ENCODE peak calls at places on chromosome X, in five cellular contexts. One of them, this sample, is unnamed.

GRCh38 chrX:17805120-17805519 is 56.0 kb downstream of the RAI2 start:
- DNase-seq in transverse colon: no peak
- DNase-seq in GM12892: no peak
- DNase-seq in spleen: no peak
- DNase-seq in breast epithelium: no peak
- DNase-seq in this sample: no peak

GRCh38 chrX:23118163-23118562 is 118.4 kb downstream of the DDX53 start:
- DNase-seq in transverse colon: no peak
- DNase-seq in GM12892: no peak
- DNase-seq in spleen: no peak
- DNase-seq in breast epithelium: no peak
- DNase-seq in this sample: no peak

GRCh38 chrX:105969487-105969886 is 69.0 kb downstream of the SERPINA7 start:
- DNase-seq in transverse colon: no peak
- DNase-seq in GM12892: no peak
- DNase-seq in spleen: no peak
- DNase-seq in breast epithelium: no peak
- DNase-seq in this sample: no peak

GRCh38 chrX:39453847-39454645 is 643.7 kb downstream of the BCOR start:
- DNase-seq in transverse colon: no peak
- DNase-seq in GM12892: no peak
- DNase-seq in spleen: no peak
- DNase-seq in breast epithelium: no peak
- DNase-seq in this sample: no peak

GRCh38 chrX:24424948-24425347 is 40.1 kb upstream of the PDK3 start:
- DNase-seq in transverse colon: peak
- DNase-seq in GM12892: no peak
- DNase-seq in spleen: no peak
- DNase-seq in breast epithelium: peak
- DNase-seq in this sample: no peak

GRCh38 chrX:136619889-136620505 is 28.0 kb upstream of the CD40LG start:
- DNase-seq in transverse colon: no peak
- DNase-seq in GM12892: no peak
- DNase-seq in spleen: no peak
- DNase-seq in breast epithelium: no peak
- DNase-seq in this sample: no peak

GRCh38 chrX:103157511-103158316 is 57.2 kb upstream of the BEX4 start:
- DNase-seq in transverse colon: no peak
- DNase-seq in GM12892: no peak
- DNase-seq in spleen: no peak
- DNase-seq in breast epithelium: no peak
- DNase-seq in this sample: no peak

GRCh38 chrX:23993012-23993633 is 33.9 kb downstream of the KLHL15 start:
- DNase-seq in transverse colon: no peak
- DNase-seq in GM12892: no peak
- DNase-seq in spleen: no peak
- DNase-seq in breast epithelium: no peak
- DNase-seq in this sample: no peak

GRCh38 chrX:120677017-120677652 is 47.3 kb upstream of the C1GALT1C1 start:
- DNase-seq in transverse colon: no peak
- DNase-seq in GM12892: no peak
- DNase-seq in spleen: no peak
- DNase-seq in breast epithelium: no peak
- DNase-seq in this sample: no peak

GRCh38 chrX:45264865-45265264 is 64.2 kb upstream of the DIPK2B start:
- DNase-seq in transverse colon: no peak
- DNase-seq in GM12892: no peak
- DNase-seq in spleen: no peak
- DNase-seq in breast epithelium: no peak
- DNase-seq in this sample: no peak

GRCh38 chrX:103254171-103254824 is 657 bp downstream of the TCEAL8 start:
- DNase-seq in transverse colon: peak
- DNase-seq in GM12892: no peak
- DNase-seq in spleen: peak
- DNase-seq in breast epithelium: no peak
- DNase-seq in this sample: peak

GRCh38 chrX:38903093-38903492 is 101.8 kb downstream of the MID1IP1 start:
- DNase-seq in transverse colon: no peak
- DNase-seq in GM12892: no peak
- DNase-seq in spleen: no peak
- DNase-seq in breast epithelium: no peak
- DNase-seq in this sample: no peak

GRCh38 chrX:114584434-114584943 is 603 bp downstream of the HTR2C start:
- DNase-seq in transverse colon: no peak
- DNase-seq in GM12892: no peak
- DNase-seq in spleen: peak
- DNase-seq in breast epithelium: no peak
- DNase-seq in this sample: no peak

GRCh38 chrX:8455600-8455999 is 9.0 kb upstream of the VCX3B start:
- DNase-seq in transverse colon: no peak
- DNase-seq in GM12892: no peak
- DNase-seq in spleen: no peak
- DNase-seq in breast epithelium: no peak
- DNase-seq in this sample: no peak

GRCh38 chrX:132505116-132505515 is 16.3 kb upstream of the MBNL3 start:
- DNase-seq in transverse colon: peak
- DNase-seq in GM12892: no peak
- DNase-seq in spleen: no peak
- DNase-seq in breast epithelium: no peak
- DNase-seq in this sample: no peak

GRCh38 chrX:78989349-78989748 is 44.2 kb downstream of the P2RY10 start:
- DNase-seq in transverse colon: no peak
- DNase-seq in GM12892: no peak
- DNase-seq in spleen: no peak
- DNase-seq in breast epithelium: no peak
- DNase-seq in this sample: no peak

GRCh38 chrX:101230636-101231035 is 11.1 kb downstream of the DRP2 start:
- DNase-seq in transverse colon: no peak
- DNase-seq in GM12892: no peak
- DNase-seq in spleen: no peak
- DNase-seq in breast epithelium: no peak
- DNase-seq in this sample: no peak

GRCh38 chrX:72307646-72308051 is 1.9 kb upstream of the CITED1 start:
- DNase-seq in transverse colon: no peak
- DNase-seq in GM12892: no peak
- DNase-seq in spleen: no peak
- DNase-seq in breast epithelium: no peak
- DNase-seq in this sample: no peak

GRCh38 chrX:97743014-97743413 is 859.3 kb downstream of the RPA4 start:
- DNase-seq in transverse colon: peak
- DNase-seq in GM12892: no peak
- DNase-seq in spleen: no peak
- DNase-seq in breast epithelium: no peak
- DNase-seq in this sample: no peak

GRCh38 chrX:114626323-114626722 is 42.4 kb downstream of the HTR2C start:
- DNase-seq in transverse colon: no peak
- DNase-seq in GM12892: no peak
- DNase-seq in spleen: no peak
- DNase-seq in breast epithelium: no peak
- DNase-seq in this sample: no peak

GRCh38 chrX:31603411-31604120 is 531.7 kb upstream of the FTHL17 start:
- DNase-seq in transverse colon: no peak
- DNase-seq in GM12892: no peak
- DNase-seq in spleen: no peak
- DNase-seq in breast epithelium: no peak
- DNase-seq in this sample: no peak

GRCh38 chrX:154502989-154503388 is 12.6 kb upstream of the SLC10A3 start:
- DNase-seq in transverse colon: no peak
- DNase-seq in GM12892: no peak
- DNase-seq in spleen: no peak
- DNase-seq in breast epithelium: no peak
- DNase-seq in this sample: no peak

GRCh38 chrX:15820106-15821073 is 30.1 kb downstream of the ZRSR2 start:
- DNase-seq in transverse colon: no peak
- DNase-seq in GM12892: no peak
- DNase-seq in spleen: no peak
- DNase-seq in breast epithelium: no peak
- DNase-seq in this sample: no peak

GRCh38 chrX:112147206-112147605 is 64.6 kb upstream of the TRPC5 start:
- DNase-seq in transverse colon: no peak
- DNase-seq in GM12892: no peak
- DNase-seq in spleen: no peak
- DNase-seq in breast epithelium: no peak
- DNase-seq in this sample: no peak

GRCh38 chrX:154325541-154325940 is 29.9 kb downstream of the TKTL1 start:
- DNase-seq in transverse colon: no peak
- DNase-seq in GM12892: no peak
- DNase-seq in spleen: no peak
- DNase-seq in breast epithelium: no peak
- DNase-seq in this sample: no peak

GRCh38 chrX:17082831-17083230 is 136.4 kb downstream of the REPS2 start:
- DNase-seq in transverse colon: no peak
- DNase-seq in GM12892: no peak
- DNase-seq in spleen: no peak
- DNase-seq in breast epithelium: no peak
- DNase-seq in this sample: no peak

GRCh38 chrX:3346436-3347329 is at the start of gene MXRA5:
- DNase-seq in transverse colon: no peak
- DNase-seq in GM12892: no peak
- DNase-seq in spleen: no peak
- DNase-seq in breast epithelium: no peak
- DNase-seq in this sample: no peak

GRCh38 chrX:12903646-12904045 is 2.8 kb upstream of the TLR8 start:
- DNase-seq in transverse colon: no peak
- DNase-seq in GM12892: no peak
- DNase-seq in spleen: no peak
- DNase-seq in breast epithelium: no peak
- DNase-seq in this sample: no peak

GRCh38 chrX:39211501-39211900 is 410.2 kb downstream of the MID1IP1 start:
- DNase-seq in transverse colon: no peak
- DNase-seq in GM12892: no peak
- DNase-seq in spleen: no peak
- DNase-seq in breast epithelium: no peak
- DNase-seq in this sample: no peak

GRCh38 chrX:15143050-15143824 is 126.6 kb downstream of the ASB9 start:
- DNase-seq in transverse colon: peak
- DNase-seq in GM12892: no peak
- DNase-seq in spleen: peak
- DNase-seq in breast epithelium: peak
- DNase-seq in this sample: peak

GRCh38 chrX:20680998-20681397 is 414.3 kb upstream of the RPS6KA3 start:
- DNase-seq in transverse colon: no peak
- DNase-seq in GM12892: no peak
- DNase-seq in spleen: no peak
- DNase-seq in breast epithelium: no peak
- DNase-seq in this sample: no peak

GRCh38 chrX:9765072-9765736 is 443 bp downstream of the GPR143 start:
- DNase-seq in transverse colon: no peak
- DNase-seq in GM12892: no peak
- DNase-seq in spleen: no peak
- DNase-seq in breast epithelium: no peak
- DNase-seq in this sample: no peak
- TF ChIP-seq POLR2AphosphoS5 in transverse colon: no peak
- TF ChIP-seq POLR2AphosphoS5 in GM12892: no peak
- TF ChIP-seq POLR2AphosphoS5 in spleen: no peak
- TF ChIP-seq POLR2AphosphoS5 in breast epithelium: no peak
- TF ChIP-seq POLR2AphosphoS5 in this sample: no peak

GRCh38 chrX:49995021-49995731 is 72.8 kb downstream of the CLCN5 start:
- DNase-seq in transverse colon: no peak
- DNase-seq in GM12892: no peak
- DNase-seq in spleen: no peak
- DNase-seq in breast epithelium: no peak
- DNase-seq in this sample: no peak
- TF ChIP-seq POLR2AphosphoS5 in transverse colon: no peak
- TF ChIP-seq POLR2AphosphoS5 in GM12892: no peak
- TF ChIP-seq POLR2AphosphoS5 in spleen: no peak
- TF ChIP-seq POLR2AphosphoS5 in breast epithelium: no peak
- TF ChIP-seq POLR2AphosphoS5 in this sample: no peak

DNA sequence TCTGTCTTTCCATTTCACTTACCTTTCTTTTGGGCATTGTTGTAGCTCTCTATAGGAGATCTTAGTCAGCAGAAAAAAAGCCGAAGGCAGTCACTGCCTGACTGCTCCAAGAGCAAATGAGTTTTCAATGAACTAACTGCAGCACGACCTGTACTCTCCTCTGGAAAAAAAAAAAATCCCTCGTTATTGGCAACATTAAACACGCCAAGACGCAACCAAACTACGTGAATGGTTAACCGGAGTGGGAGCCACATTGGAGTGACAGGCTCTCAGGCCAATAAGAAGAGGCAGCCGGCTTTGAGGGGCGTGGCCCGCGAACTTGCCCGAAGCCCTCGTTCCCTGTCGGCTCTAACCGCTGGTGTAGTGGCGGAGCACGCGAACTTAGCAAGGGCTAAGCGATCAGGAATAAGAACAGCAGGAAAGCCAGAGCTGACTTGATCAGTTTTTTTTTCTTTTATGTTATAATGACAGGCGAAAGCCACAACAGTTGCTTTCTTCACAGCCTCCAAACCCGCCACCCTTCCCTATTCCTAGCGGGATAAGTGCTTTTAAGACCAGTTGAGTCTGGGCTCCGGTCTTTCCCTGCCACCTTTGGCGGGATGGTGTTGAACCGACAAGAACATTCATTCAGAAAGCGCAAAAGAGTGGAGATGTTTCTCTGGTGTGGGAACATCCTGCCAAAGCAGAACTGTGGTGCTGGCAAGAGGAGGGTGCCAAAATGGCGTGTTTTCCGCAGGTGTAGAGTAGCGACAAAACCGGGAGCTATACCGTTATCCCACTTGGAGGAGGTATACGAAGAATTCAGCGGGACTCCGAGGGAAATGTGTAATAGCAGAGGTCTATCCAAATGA is 80.0 kb downstream of the HMGN5 start:
- DNase-seq in transverse colon: peak
- DNase-seq in GM12892: peak
- DNase-seq in spleen: peak
- DNase-seq in breast epithelium: peak
- DNase-seq in this sample: peak
- TF ChIP-seq POLR2AphosphoS5 in transverse colon: peak
- TF ChIP-seq POLR2AphosphoS5 in GM12892: no peak
- TF ChIP-seq POLR2AphosphoS5 in spleen: peak
- TF ChIP-seq POLR2AphosphoS5 in breast epithelium: no peak
- TF ChIP-seq POLR2AphosphoS5 in this sample: peak

DNA sequence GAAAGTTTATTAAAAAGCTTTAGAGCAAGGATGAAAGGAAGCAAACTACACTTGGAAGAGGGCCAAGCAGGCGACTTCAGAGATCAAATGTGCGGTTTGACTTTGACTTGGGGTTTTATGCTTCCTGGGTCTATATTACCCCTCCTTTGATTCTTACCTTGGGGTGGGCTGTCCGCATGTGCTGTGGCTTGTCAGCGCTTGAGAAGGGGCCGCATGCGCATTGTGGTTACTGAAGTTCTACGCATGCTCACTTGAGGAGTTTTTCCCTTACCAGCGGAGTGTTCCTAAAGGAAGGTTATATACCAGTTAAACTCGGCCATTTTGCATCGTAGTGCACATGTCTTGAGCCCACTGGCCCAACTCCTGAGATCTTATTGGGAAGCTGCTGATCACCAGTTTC is 9.9 kb downstream of the ZNF157 start:
- DNase-seq in transverse colon: peak
- DNase-seq in GM12892: no peak
- DNase-seq in spleen: peak
- DNase-seq in breast epithelium: no peak
- DNase-seq in this sample: peak
- TF ChIP-seq POLR2AphosphoS5 in transverse colon: no peak
- TF ChIP-seq POLR2AphosphoS5 in GM12892: no peak
- TF ChIP-seq POLR2AphosphoS5 in spleen: no peak
- TF ChIP-seq POLR2AphosphoS5 in breast epithelium: no peak
- TF ChIP-seq POLR2AphosphoS5 in this sample: no peak